ENCODE peak calls at places on chromosomes 4 and X, in four cellular contexts. One of them, this sample, is unnamed.
A peak's percentile ranks its signal among the peaks of the same experiment; 100 is the strongest.

GRCh38 chr4:87270144-87270543 is 49.7 kb upstream of the KLHL8 start:
- DNase-seq in mucosa of descending colon: peak; percentile 40
- DNase-seq in ACHN: peak; percentile 51
- DNase-seq in activated T-helper 1 cell treated with Interleukin-2 at 50 U/mL for 16 hours: no peak
- DNase-seq in this sample: peak; percentile 8

GRCh38 chr4:41234424-41234823 is 20.1 kb upstream of the APBB2 start:
- DNase-seq in mucosa of descending colon: no peak
- DNase-seq in ACHN: no peak
- DNase-seq in activated T-helper 1 cell treated with Interleukin-2 at 50 U/mL for 16 hours: no peak
- DNase-seq in this sample: no peak

GRCh38 chr4:158930573-158930972 is 161.7 kb downstream of the FNIP2 start:
- DNase-seq in mucosa of descending colon: no peak
- DNase-seq in ACHN: no peak
- DNase-seq in activated T-helper 1 cell treated with Interleukin-2 at 50 U/mL for 16 hours: no peak
- DNase-seq in this sample: no peak

GRCh38 chr4:2321279-2322196 is 59.6 kb upstream of the MXD4 start:
- DNase-seq in mucosa of descending colon: no peak
- DNase-seq in ACHN: no peak
- DNase-seq in activated T-helper 1 cell treated with Interleukin-2 at 50 U/mL for 16 hours: no peak
- DNase-seq in this sample: no peak

GRCh38 chr4:101954351-101954750 is 163.8 kb downstream of the BANK1 start:
- DNase-seq in mucosa of descending colon: no peak
- DNase-seq in ACHN: peak; percentile 36
- DNase-seq in activated T-helper 1 cell treated with Interleukin-2 at 50 U/mL for 16 hours: no peak
- DNase-seq in this sample: no peak

GRCh38 chr4:123659759-123660158 is 263.2 kb downstream of the SPRY1 start:
- DNase-seq in mucosa of descending colon: no peak
- DNase-seq in ACHN: peak; percentile 2
- DNase-seq in activated T-helper 1 cell treated with Interleukin-2 at 50 U/mL for 16 hours: no peak
- DNase-seq in this sample: no peak

GRCh38 chr4:142846729-142847606 is 867 bp upstream of the INPP4B start:
- DNase-seq in mucosa of descending colon: peak; percentile 79
- DNase-seq in ACHN: peak; percentile 17
- DNase-seq in activated T-helper 1 cell treated with Interleukin-2 at 50 U/mL for 16 hours: peak; percentile 55
- DNase-seq in this sample: peak; percentile 9

GRCh38 chr4:73446336-73446938 is 10.4 kb downstream of the AFP start:
- DNase-seq in mucosa of descending colon: peak; percentile 45
- DNase-seq in ACHN: peak; percentile 66
- DNase-seq in activated T-helper 1 cell treated with Interleukin-2 at 50 U/mL for 16 hours: no peak
- DNase-seq in this sample: no peak

GRCh38 chrX:19865567-19866363 is 21.6 kb downstream of the SH3KBP1 start:
- DNase-seq in mucosa of descending colon: no peak
- DNase-seq in ACHN: no peak
- DNase-seq in activated T-helper 1 cell treated with Interleukin-2 at 50 U/mL for 16 hours: no peak
- DNase-seq in this sample: no peak

GRCh38 chr4:6888506-6889071 is 21.0 kb upstream of the TBC1D14 start:
- DNase-seq in mucosa of descending colon: no peak
- DNase-seq in ACHN: no peak
- DNase-seq in activated T-helper 1 cell treated with Interleukin-2 at 50 U/mL for 16 hours: no peak
- DNase-seq in this sample: no peak

GRCh38 chrX:136030357-136031225 is 45.4 kb downstream of the SLC9A6 start:
- DNase-seq in mucosa of descending colon: peak; percentile 42
- DNase-seq in ACHN: no peak
- DNase-seq in activated T-helper 1 cell treated with Interleukin-2 at 50 U/mL for 16 hours: no peak
- DNase-seq in this sample: no peak

GRCh38 chr4:85740431-85740861 is 265.5 kb downstream of the ARHGAP24 start:
- DNase-seq in mucosa of descending colon: no peak
- DNase-seq in ACHN: no peak
- DNase-seq in activated T-helper 1 cell treated with Interleukin-2 at 50 U/mL for 16 hours: no peak
- DNase-seq in this sample: no peak

GRCh38 chr4:2246384-2247127 is 4.6 kb upstream of the HAUS3 start:
- DNase-seq in mucosa of descending colon: no peak
- DNase-seq in ACHN: no peak
- DNase-seq in activated T-helper 1 cell treated with Interleukin-2 at 50 U/mL for 16 hours: no peak
- DNase-seq in this sample: peak; percentile 0

GRCh38 chrX:47218920-47219815 is 687 bp downstream of the CDK16 start:
- DNase-seq in mucosa of descending colon: peak; percentile 63
- DNase-seq in ACHN: peak; percentile 11
- DNase-seq in activated T-helper 1 cell treated with Interleukin-2 at 50 U/mL for 16 hours: peak; percentile 32
- DNase-seq in this sample: peak; percentile 38

GRCh38 chrX:107672955-107673378 is 44.7 kb downstream of the PRPS1 start:
- DNase-seq in mucosa of descending colon: peak; percentile 81
- DNase-seq in ACHN: peak; percentile 52
- DNase-seq in activated T-helper 1 cell treated with Interleukin-2 at 50 U/mL for 16 hours: peak; percentile 77
- DNase-seq in this sample: no peak

GRCh38 chr4:98688416-98689290 is 30.2 kb upstream of the TSPAN5 start:
- DNase-seq in mucosa of descending colon: no peak
- DNase-seq in ACHN: peak; percentile 3
- DNase-seq in activated T-helper 1 cell treated with Interleukin-2 at 50 U/mL for 16 hours: no peak
- DNase-seq in this sample: no peak

GRCh38 chr4:86452323-86452995 is 92.6 kb upstream of the MAPK10 start:
- DNase-seq in mucosa of descending colon: no peak
- DNase-seq in ACHN: no peak
- DNase-seq in activated T-helper 1 cell treated with Interleukin-2 at 50 U/mL for 16 hours: no peak
- DNase-seq in this sample: no peak